ENCODE peak calls at places on chromosomes 5 and 9, in ten cellular contexts. P is OCI-M1; C is activated naive CD4-positive, alpha-beta T cell; R is H4; J is astrocyte of the cerebellum; D is HT1080; Y is GM18507; E is EL; Z is BJ; H is neural crest cell. O is an unnamed sample.

GRCh38 chr5:143648696-143649095 is 163.3 kb upstream of the HMHB1 start:
- DNase-seq in D (no peak), Y (no peak), E (no peak), P (no peak), R (no peak), H (no peak), Z (no peak), J (no peak), C (no peak), O (peak; percentile 11)

GRCh38 chr9:6055213-6055612 is 39.8 kb upstream of the RANBP6 start:
- DNase-seq in E (peak; percentile 80), C (no peak), R (peak; percentile 68), P (peak; percentile 100), H (peak; percentile 23), Z (peak; percentile 56), D (peak; percentile 85), J (peak; percentile 78), Y (no peak), O (peak; percentile 36)

GRCh38 chr5:120576588-120576987 is 112.5 kb downstream of the PRR16 start:
- DNase-seq in J (no peak), P (no peak), R (no peak), H (no peak), C (no peak), Z (no peak), Y (no peak), E (no peak), D (no peak), O (no peak)

GRCh38 chr5:74261906-74262305 is 378.6 kb downstream of the ENC1 start:
- DNase-seq in Y (no peak), Z (no peak), C (no peak), R (no peak), D (no peak), J (no peak), E (no peak), H (no peak), P (no peak), O (no peak)

GRCh38 chr9:119365291-119366027 is 3.8 kb downstream of the BRINP1 start:
- DNase-seq in Y (no peak), C (no peak), R (no peak), J (peak; percentile 13), D (no peak), P (peak; percentile 36), Z (no peak), E (peak; percentile 16), H (peak; percentile 65), O (peak; percentile 8)

GRCh38 chr5:80037366-80037765 is 2.2 kb downstream of the THBS4 start:
- DNase-seq in Z (no peak), R (no peak), H (no peak), Y (no peak), D (no peak), C (no peak), E (no peak), P (no peak), J (no peak), O (no peak)

GRCh38 chr5:136001531-136001930 is 27.3 kb upstream of the TGFBI start:
- DNase-seq in D (no peak), P (no peak), E (peak; percentile 36), Y (no peak), H (no peak), R (peak; percentile 34), J (peak; percentile 81), Z (peak; percentile 94), C (no peak), O (no peak)

GRCh38 chr5:34519489-34520220 is 136.5 kb upstream of the RAI14 start:
- DNase-seq in Z (no peak), C (no peak), D (peak; percentile 62), P (no peak), H (no peak), J (no peak), E (peak; percentile 43), Y (no peak), R (no peak), O (no peak)

GRCh38 chr5:174410716-174411512 is 313.5 kb upstream of the MSX2 start:
- DNase-seq in Z (no peak), P (no peak), E (peak; percentile 77), Y (no peak), D (peak; percentile 69), H (no peak), R (peak; percentile 92), C (no peak), J (no peak), O (no peak)

GRCh38 chr9:107883496-107884120 is 394.0 kb upstream of the KLF4 start:
- DNase-seq in Z (no peak), H (no peak), P (no peak), D (no peak), E (no peak), R (no peak), J (no peak), C (no peak), Y (no peak), O (no peak)

GRCh38 chr5:159240301-159240870 is 22.7 kb upstream of the UBLCP1 start:
- DNase-seq in Z (peak; percentile 29), H (no peak), D (peak; percentile 97), Y (no peak), E (peak; percentile 92), J (no peak), R (peak; percentile 84), P (peak; percentile 83), C (no peak), O (peak; percentile 44)

GRCh38 chr5:2022436-2022835 is 139.7 kb upstream of the IRX4 start:
- DNase-seq in D (no peak), R (no peak), J (no peak), E (no peak), C (no peak), Y (no peak), H (no peak), Z (no peak), P (no peak), O (no peak)

GRCh38 chr5:72366324-72366976 is 46.3 kb downstream of the PTCD2 start:
- DNase-seq in P (peak; percentile 90), Y (peak; percentile 23), E (peak; percentile 84), D (peak; percentile 72), Z (no peak), J (peak; percentile 77), C (no peak), H (peak; percentile 52), R (peak; percentile 67), O (peak; percentile 35)

GRCh38 chr9:87497604-87498045 is at the start of gene DAPK1:
- DNase-seq in Y (no peak), R (no peak), Z (no peak), P (peak; percentile 80), H (peak; percentile 68), E (peak; percentile 62), J (no peak), D (no peak), C (no peak), O (no peak)

GRCh38 chr9:111900934-111901612 is 4.5 kb downstream of the UGCG start:
- DNase-seq in Y (no peak), P (no peak), J (no peak), E (no peak), C (no peak), D (no peak), R (no peak), Z (no peak), H (no peak), O (no peak)